ENCODE peak calls at places on chromosomes 3 and 15, in seven cellular contexts. D, N, J, G, P, Q and V are unnamed samples.

GRCh38 chr15:94670436-94671034 is 439.2 kb downstream of the MCTP2 start:
- DNase-seq in D (peak; percentile 36), N (no peak), J (no peak), G (no peak), P (no peak), Q (no peak), V (no peak)

GRCh38 chr3:39124876-39125836 is 17.7 kb downstream of the TTC21A start:
- DNase-seq in D (no peak), N (peak; percentile 49), J (no peak), G (no peak), P (peak; percentile 57), Q (no peak), V (no peak)

GRCh38 chr15:100918690-100919480 is at the start of gene LRRK1:
- DNase-seq in D (no peak), N (peak; percentile 77), J (peak; percentile 66), G (no peak), P (no peak), Q (no peak), V (no peak)

GRCh38 chr3:46098319-46098761 is 71.1 kb upstream of the XCR1 start:
- DNase-seq in D (no peak), N (peak; percentile 57), J (no peak), G (no peak), P (no peak), Q (peak; percentile 46), V (no peak)

GRCh38 chr3:143830063-143830462 is 18.2 kb downstream of the SLC9A9 start:
- DNase-seq in D (no peak), N (no peak), J (no peak), G (no peak), P (no peak), Q (no peak), V (no peak)

GRCh38 chr3:149277338-149277813 is 55.7 kb upstream of the CP start:
- DNase-seq in D (peak; percentile 68), N (no peak), J (no peak), G (no peak), P (no peak), Q (no peak), V (no peak)

GRCh38 chr3:97848779-97849178 is 27.0 kb downstream of the CRYBG3 start:
- DNase-seq in D (no peak), N (no peak), J (no peak), G (no peak), P (no peak), Q (no peak), V (no peak)

GRCh38 chr15:52529289-52529929 is 729 bp upstream of the MYO5A start:
- DNase-seq in D (peak; percentile 5), N (no peak), J (peak; percentile 32), G (peak; percentile 21), P (no peak), Q (peak; percentile 22), V (no peak)

GRCh38 chr15:92118162-92118935 is 264.8 kb downstream of the SLCO3A1 start:
- DNase-seq in D (no peak), N (no peak), J (no peak), G (no peak), P (no peak), Q (no peak), V (no peak)

GRCh38 chr3:108251844-108252243 is 29.6 kb upstream of the IFT57 start:
- DNase-seq in D (no peak), N (no peak), J (no peak), G (no peak), P (no peak), Q (no peak), V (no peak)

GRCh38 chr15:82921242-82921641 is 31.3 kb downstream of the HOMER2 start:
- DNase-seq in D (no peak), N (no peak), J (no peak), G (no peak), P (peak; percentile 41), Q (no peak), V (no peak)

GRCh38 chr15:39110336-39110735 is 470.5 kb upstream of the THBS1 start:
- DNase-seq in D (no peak), N (no peak), J (no peak), G (no peak), P (no peak), Q (no peak), V (no peak)